ENCODE peak calls at places on chromosomes 12 and 14, in four cellular contexts. B is WERI-Rb-1; D is fibroblast of villous mesenchyme; O is CD4-positive, alpha-beta T cell. I is an unnamed sample.

GRCh38 chr14:75871181-75871880 is 110.5 kb downstream of the TGFB3 start:
- DNase-seq in B (no peak), D (peak; percentile 99), O (no peak), I (no peak)

GRCh38 chr14:24055971-24056799 is 4.4 kb downstream of the CARMIL3 start:
- DNase-seq in B (no peak), O (no peak), D (no peak), I (no peak)

GRCh38 chr12:113220593-113221180 is 577 bp upstream of the TPCN1 start:
- DNase-seq in B (no peak), O (no peak), D (no peak), I (no peak)

GRCh38 chr12:46217686-46218508 is 50.9 kb downstream of the SLC38A1 start:
- DNase-seq in O (peak; percentile 22), B (no peak), D (no peak), I (no peak)

GRCh38 chr14:51209457-51209856 is 30.6 kb upstream of the TMX1 start:
- DNase-seq in D (no peak), O (no peak), B (no peak), I (no peak)

GRCh38 chr14:34328178-34328577 is 133.9 kb downstream of the SPTSSA start:
- DNase-seq in B (no peak), D (no peak), O (no peak), I (no peak)

GRCh38 chr12:44331269-44331668 is 495.4 kb downstream of the TMEM117 start:
- DNase-seq in B (no peak), D (no peak), O (no peak), I (no peak)

GRCh38 chr14:19823765-19824164 is 20.2 kb downstream of the OR4N2 start:
- DNase-seq in B (no peak), O (no peak), D (no peak), I (no peak)

GRCh38 chr12:66241061-66242043 is 52.3 kb downstream of the IRAK3 start:
- DNase-seq in B (no peak), D (peak; percentile 95), O (no peak), I (no peak)

GRCh38 chr12:119678459-119678858 is 10.5 kb downstream of the PRKAB1 start:
- DNase-seq in O (no peak), D (no peak), B (no peak), I (no peak)

GRCh38 chr14:79279645-79280399 is 931.5 kb downstream of the DIO2 start:
- DNase-seq in O (no peak), B (peak; percentile 17), D (peak; percentile 6), I (no peak)

GRCh38 chr12:6199531-6200265 is 502 bp upstream of the CD9 start:
- DNase-seq in B (peak; percentile 81), D (peak; percentile 74), O (no peak), I (no peak)

GRCh38 chr12:89514751-89515150 is 9.8 kb downstream of the GALNT4 start:
- DNase-seq in O (no peak), B (no peak), D (no peak), I (no peak)

GRCh38 chr14:96588410-96589249 is 86.4 kb downstream of the PAPOLA start:
- DNase-seq in D (no peak), B (no peak), O (no peak), I (no peak)

GRCh38 chr12:127770123-127770522 is 496.8 kb upstream of the TMEM132C start:
- DNase-seq in D (no peak), B (no peak), O (no peak), I (no peak)

GRCh38 chr12:25186038-25186787 is 8.7 kb downstream of the DNAI7 start:
- DNase-seq in D (no peak), O (no peak), B (no peak), I (no peak)

GRCh38 chr12:117494833-117495714 is 133.6 kb upstream of the NOS1 start:
- DNase-seq in D (no peak), O (no peak), B (no peak), I (no peak)

GRCh38 chr14:89504084-89504483 is 87.1 kb upstream of the FOXN3 start:
- DNase-seq in B (no peak), O (no peak), D (no peak), I (no peak)

GRCh38 chr14:42140831-42141279 is 534.2 kb downstream of the LRFN5 start:
- DNase-seq in O (no peak), D (peak; percentile 45), B (no peak), I (no peak)

GRCh38 chr14:44995196-44995595 is 33.2 kb downstream of the TOGARAM1 start:
- DNase-seq in B (no peak), D (no peak), O (no peak), I (no peak)

GRCh38 chr14:101669629-101670028 is 91.9 kb upstream of the PPP2R5C start:
- DNase-seq in O (no peak), D (no peak), B (no peak), I (no peak)

GRCh38 chr14:55832974-55833373 is 253.0 kb downstream of the KTN1 start:
- DNase-seq in O (no peak), D (no peak), B (no peak), I (no peak)

GRCh38 chr14:94374749-94375148 is 13.7 kb downstream of the SERPINA1 start:
- DNase-seq in O (no peak), B (no peak), D (no peak), I (no peak)

GRCh38 chr14:94373708-94374107 is 14.7 kb downstream of the SERPINA1 start:
- DNase-seq in O (no peak), B (no peak), D (peak; percentile 79), I (no peak)

GRCh38 chr14:94370524-94370910 is 17.9 kb downstream of the SERPINA1 start:
- DNase-seq in B (no peak), O (no peak), D (no peak), I (no peak)

GRCh38 chr14:94368956-94369355 is 19.4 kb downstream of the SERPINA1 start:
- DNase-seq in D (no peak), O (no peak), B (no peak), I (no peak)

DNA sequence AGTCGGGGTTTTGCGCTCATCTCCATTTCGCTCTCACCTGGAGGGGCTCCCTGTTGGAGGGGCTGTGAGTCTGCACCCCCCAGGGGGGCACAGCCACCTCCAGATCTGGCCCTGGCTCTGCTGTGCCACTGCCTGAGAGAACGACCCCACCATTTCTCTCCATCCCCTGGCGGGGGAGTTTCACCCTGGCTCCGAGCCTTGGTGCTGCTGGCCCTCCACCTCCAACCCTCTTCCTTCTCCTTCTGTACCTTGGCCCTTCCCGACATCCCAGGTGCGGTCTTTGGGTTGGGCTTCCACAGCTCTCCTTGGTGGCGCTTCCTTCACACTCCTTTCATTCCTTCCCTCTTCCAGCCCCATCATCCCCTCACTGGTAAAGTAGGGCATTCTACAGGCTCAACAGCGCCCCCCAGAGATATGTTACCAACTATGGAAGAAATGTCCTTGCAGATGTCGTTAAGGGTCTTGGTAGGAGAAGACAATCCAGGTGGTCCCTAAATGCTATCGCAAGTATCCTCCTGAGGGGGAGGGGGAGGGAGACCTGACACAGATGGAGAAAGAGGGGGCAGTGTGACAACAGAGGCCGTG is 16.3 kb downstream of the SERPINA1 start:
- DNase-seq in D (no peak), B (no peak), O (no peak), I (no peak)
- TF ChIP-seq CTCF in D (no peak), B (peak; percentile 44), O (no peak), I (peak; percentile 7)

DNA sequence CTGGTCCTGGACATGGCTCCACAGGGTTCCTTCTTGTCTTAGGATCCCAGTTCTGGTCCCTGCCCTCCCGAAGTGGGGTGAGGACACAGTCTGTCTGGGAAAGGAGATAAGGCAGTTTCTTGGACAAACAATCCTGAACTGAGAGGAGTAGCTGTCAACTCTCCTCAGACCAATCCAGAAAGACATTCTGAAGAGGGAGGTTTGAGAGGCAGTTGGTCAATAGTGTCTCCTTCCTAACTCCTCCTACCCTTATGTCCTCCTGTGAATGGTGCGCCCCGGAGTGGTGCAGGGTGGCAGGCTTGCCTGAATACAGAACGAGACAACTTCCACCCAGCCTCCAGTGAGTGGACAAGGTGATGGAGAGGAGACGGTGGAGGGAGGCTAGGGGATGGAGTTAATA is 15.4 kb upstream of the ASIC1 start:
- DNase-seq in O (no peak), B (no peak), D (no peak), I (no peak)
- TF ChIP-seq CTCF in O (no peak), B (no peak), D (no peak), I (no peak)

GRCh38 chr12:22190-22529 is 44.4 kb upstream of the IQSEC3 start:
- DNase-seq in B (no peak), D (no peak), O (no peak), I (no peak)
- TF ChIP-seq CTCF in B (no peak), D (no peak), O (no peak), I (peak; percentile 10)

GRCh38 chr12:67666605-67667004 is 18.1 kb downstream of the DYRK2 start:
- DNase-seq in O (no peak), B (no peak), D (peak; percentile 6), I (no peak)
- TF ChIP-seq CTCF in O (no peak), B (no peak), D (no peak), I (no peak)

I was measured in chondrocyte.